ENCODE peak calls at places on chromosomes 2 and 18, in ten cellular contexts. L is posterior vena cava, V is AG10803, O is memory B cell, W is Daoy, G is T follicular helper cell, N is HCT116, F is activated gamma-delta T cell treated with Interleukin-2 at 50 U/mL for 16 hours, P is HTR-8/SVneo, B is lower leg skin. Q is an unnamed sample.

GRCh38 chr2:73285162-73285739 is 973 bp upstream of the FBXO41 start:
- DNase-seq in L (no peak), V (no peak), O (peak; percentile 76), W (no peak), G (no peak), N (no peak), F (no peak), P (no peak), B (no peak), Q (no peak)

GRCh38 chr2:12728221-12728777 is 11.6 kb downstream of the TRIB2 start:
- DNase-seq in L (peak; percentile 50), V (no peak), O (peak; percentile 46), W (no peak), G (peak; percentile 40), N (no peak), F (peak; percentile 51), P (no peak), B (no peak), Q (no peak)

GRCh38 chr2:74525717-74526648 is at the start of gene DQX1:
- DNase-seq in L (peak; percentile 38), V (no peak), O (no peak), W (no peak), G (no peak), N (no peak), F (no peak), P (peak; percentile 54), B (no peak), Q (peak; percentile 72)

GRCh38 chr2:231679906-231680283 is 28.4 kb upstream of the PTMA start:
- DNase-seq in L (no peak), V (no peak), O (no peak), W (no peak), G (no peak), N (no peak), F (no peak), P (no peak), B (no peak), Q (peak; percentile 42)

GRCh38 chr2:238010572-238010971 is 43.8 kb downstream of the UBE2F start:
- DNase-seq in L (no peak), V (no peak), O (no peak), W (no peak), G (no peak), N (no peak), F (no peak), P (no peak), B (no peak), Q (no peak)

GRCh38 chr2:30331869-30332268 is 100.5 kb downstream of the LBH start:
- DNase-seq in L (no peak), V (no peak), O (no peak), W (no peak), G (no peak), N (no peak), F (no peak), P (no peak), B (no peak), Q (no peak)

GRCh38 chr2:206203331-206203730 is 43.6 kb downstream of the EEF1B2 start:
- DNase-seq in L (no peak), V (no peak), O (no peak), W (no peak), G (no peak), N (no peak), F (no peak), P (no peak), B (no peak), Q (peak; percentile 48)

GRCh38 chr2:217890445-217890844 is 112.3 kb downstream of the TNS1 start:
- DNase-seq in L (peak; percentile 92), V (peak; percentile 78), O (no peak), W (peak; percentile 71), G (no peak), N (no peak), F (no peak), P (peak; percentile 31), B (no peak), Q (peak; percentile 20)

GRCh38 chr18:46767217-46767616 is 10.4 kb upstream of the ST8SIA5 start:
- DNase-seq in L (no peak), V (no peak), O (no peak), W (no peak), G (no peak), N (no peak), F (no peak), P (no peak), B (no peak), Q (no peak)